ENCODE peak calls at places on chromosome X, in five cellular contexts. R, J, H, C and T are unnamed samples.

GRCh38 chrX:11097920-11098319 is 13.2 kb upstream of the HCCS start:
- DNase-seq in R (no peak), J (no peak), H (no peak), C (no peak), T (no peak)

GRCh38 chrX:19291086-19291485 is 52.6 kb upstream of the PDHA1 start:
- DNase-seq in R (no peak), J (no peak), H (no peak), C (peak), T (no peak)

GRCh38 chrX:17564689-17565409 is 172.4 kb upstream of the SCML1 start:
- DNase-seq in R (peak), J (no peak), H (no peak), C (no peak), T (no peak)

GRCh38 chrX:108511721-108512120 is 72.1 kb downstream of the COL4A5 start:
- DNase-seq in R (peak), J (no peak), H (no peak), C (peak), T (no peak)

GRCh38 chrX:17581650-17582049 is 155.6 kb upstream of the SCML1 start:
- DNase-seq in R (no peak), J (no peak), H (no peak), C (no peak), T (no peak)

GRCh38 chrX:27350476-27350875 is 112.7 kb downstream of the PPP4R3C start:
- DNase-seq in R (no peak), J (no peak), H (no peak), C (no peak), T (no peak)

GRCh38 chrX:41588271-41588670 is 100.5 kb upstream of the GPR34 start:
- DNase-seq in R (no peak), J (no peak), H (no peak), C (no peak), T (no peak)

GRCh38 chrX:110394653-110395052 is 36.0 kb downstream of the RTL9 start:
- DNase-seq in R (peak), J (no peak), H (no peak), C (peak), T (no peak)

GRCh38 chrX:76253432-76253831 is 80.6 kb downstream of the PBDC1 start:
- DNase-seq in R (peak), J (peak), H (peak), C (peak), T (no peak)

GRCh38 chrX:86935988-86936387 is 581.6 kb upstream of the KLHL4 start:
- DNase-seq in R (no peak), J (no peak), H (no peak), C (no peak), T (no peak)

GRCh38 chrX:16394290-16394689 is 227.0 kb downstream of the MAGEB17 start:
- DNase-seq in R (no peak), J (no peak), H (no peak), C (no peak), T (no peak)

GRCh38 chrX:104254442-104255115 is at the start of gene ESX1:
- DNase-seq in R (peak), J (no peak), H (no peak), C (no peak), T (no peak)

GRCh38 chrX:71870337-71871098 is 40.1 kb upstream of the NHSL2 start:
- DNase-seq in R (peak), J (no peak), H (no peak), C (peak), T (no peak)

GRCh38 chrX:131747173-131747572 is 203.3 kb downstream of the OR13H1 start:
- DNase-seq in R (peak), J (no peak), H (no peak), C (peak), T (no peak)

GRCh38 chrX:86171366-86171765 is 23.1 kb downstream of the DACH2 start:
- DNase-seq in R (peak), J (no peak), H (no peak), C (peak), T (no peak)

GRCh38 chrX:8907678-8908077 is 106.5 kb upstream of the FAM9A start:
- DNase-seq in R (no peak), J (no peak), H (no peak), C (no peak), T (no peak)

GRCh38 chrX:65407157-65407626 is 127.4 kb downstream of the LAS1L start:
- DNase-seq in R (no peak), J (no peak), H (no peak), C (no peak), T (no peak)

GRCh38 chrX:10769696-10770619 is 149.6 kb upstream of the MID1 start:
- DNase-seq in R (peak), J (peak), H (no peak), C (peak), T (no peak)

GRCh38 chrX:136210806-136211205 is 40.4 kb downstream of the MAP7D3 start:
- DNase-seq in R (peak), J (no peak), H (no peak), C (no peak), T (no peak)

GRCh38 chrX:136212557-136213111 is 38.6 kb downstream of the MAP7D3 start:
- DNase-seq in R (no peak), J (no peak), H (no peak), C (no peak), T (no peak)

GRCh38 chrX:136210243-136210642 is 41.0 kb downstream of the MAP7D3 start:
- DNase-seq in R (no peak), J (no peak), H (no peak), C (no peak), T (no peak)

GRCh38 chrX:136209751-136210150 is 41.4 kb downstream of the MAP7D3 start:
- DNase-seq in R (no peak), J (no peak), H (no peak), C (no peak), T (no peak)

DNA sequence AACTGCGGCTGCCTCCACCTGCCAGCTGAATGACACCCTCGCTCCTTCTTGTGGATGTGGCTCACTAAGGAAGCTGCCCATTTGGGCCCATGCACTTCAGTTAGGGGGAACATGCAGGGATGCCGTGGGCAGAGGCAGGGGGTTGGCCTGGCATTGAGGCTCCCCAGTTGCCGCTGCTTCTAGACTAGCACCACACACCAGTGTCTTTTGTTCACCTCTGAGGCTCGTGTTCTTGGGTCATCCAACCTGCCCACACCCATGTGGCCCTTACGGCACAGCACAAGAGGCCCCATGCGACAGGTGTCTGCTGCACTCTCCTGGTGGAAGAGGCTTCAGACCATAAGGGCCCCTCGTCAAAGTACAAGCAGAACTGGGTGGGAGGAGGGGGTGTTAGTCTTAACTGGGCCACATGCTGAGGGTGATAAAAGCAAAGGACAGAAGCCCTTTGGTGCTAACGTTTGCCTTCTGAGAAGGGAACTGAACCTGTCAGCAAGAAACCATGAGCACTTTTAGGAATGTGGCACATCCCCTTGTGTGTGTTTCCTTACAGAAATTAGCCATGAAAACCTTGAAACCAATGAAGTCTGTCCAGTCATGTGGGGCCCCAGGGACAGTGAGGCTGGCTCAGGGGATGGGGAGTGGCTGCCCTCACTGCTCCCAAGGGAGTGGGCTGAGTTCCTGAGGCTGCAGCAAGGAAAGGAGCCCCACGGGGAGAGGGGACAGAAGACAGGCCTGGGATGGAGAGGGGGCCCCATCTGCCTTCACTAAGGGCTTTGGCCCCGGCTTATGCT is 39.2 kb downstream of the MAP7D3 start:
- DNase-seq in R (no peak), J (no peak), H (no peak), C (no peak), T (no peak)
- TF ChIP-seq CTCF in R (no peak), J (no peak), H (no peak), C (no peak), T (no peak)

DNA sequence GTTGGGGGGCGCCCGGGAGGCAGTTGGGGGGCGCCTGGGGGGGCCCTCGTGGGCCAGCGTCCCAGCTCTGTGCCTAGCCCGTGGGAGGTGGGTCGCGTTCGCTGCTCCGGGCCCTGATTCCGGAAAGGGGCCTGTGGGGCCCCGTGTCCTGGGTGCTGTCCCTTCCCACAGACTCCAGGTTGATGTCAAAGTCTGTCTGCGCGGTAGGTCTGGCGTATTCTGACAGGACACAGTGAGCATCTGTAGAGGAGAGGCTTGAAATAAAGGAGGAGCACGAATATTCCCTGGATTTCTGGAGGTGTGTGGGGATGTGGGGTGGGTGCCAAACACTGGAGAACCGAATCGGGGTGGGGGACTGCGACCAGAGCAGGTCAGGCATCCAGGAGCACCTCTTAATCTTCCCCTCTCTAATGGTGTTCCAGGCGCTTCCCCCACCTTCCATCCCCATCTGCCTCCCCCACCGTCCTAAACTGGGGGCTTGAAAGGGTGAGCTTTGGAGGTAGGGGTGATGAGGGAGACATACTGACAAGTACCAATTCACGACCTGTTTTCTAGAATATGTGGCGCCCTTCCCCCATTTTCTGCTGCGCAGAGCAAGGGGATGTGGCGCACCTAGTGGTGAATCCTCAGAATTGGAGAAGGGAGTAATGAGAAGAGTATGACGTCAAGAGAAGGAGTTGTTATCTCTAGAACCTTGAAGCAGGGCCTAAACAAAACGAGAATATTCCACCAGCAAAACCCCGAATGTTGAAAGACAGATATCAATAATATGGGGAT is 873 bp downstream of the GPRASP1 start:
- DNase-seq in R (peak), J (no peak), H (peak), C (peak), T (no peak)
- TF ChIP-seq CTCF in R (peak), J (peak), H (peak), C (peak), T (no peak)

DNA sequence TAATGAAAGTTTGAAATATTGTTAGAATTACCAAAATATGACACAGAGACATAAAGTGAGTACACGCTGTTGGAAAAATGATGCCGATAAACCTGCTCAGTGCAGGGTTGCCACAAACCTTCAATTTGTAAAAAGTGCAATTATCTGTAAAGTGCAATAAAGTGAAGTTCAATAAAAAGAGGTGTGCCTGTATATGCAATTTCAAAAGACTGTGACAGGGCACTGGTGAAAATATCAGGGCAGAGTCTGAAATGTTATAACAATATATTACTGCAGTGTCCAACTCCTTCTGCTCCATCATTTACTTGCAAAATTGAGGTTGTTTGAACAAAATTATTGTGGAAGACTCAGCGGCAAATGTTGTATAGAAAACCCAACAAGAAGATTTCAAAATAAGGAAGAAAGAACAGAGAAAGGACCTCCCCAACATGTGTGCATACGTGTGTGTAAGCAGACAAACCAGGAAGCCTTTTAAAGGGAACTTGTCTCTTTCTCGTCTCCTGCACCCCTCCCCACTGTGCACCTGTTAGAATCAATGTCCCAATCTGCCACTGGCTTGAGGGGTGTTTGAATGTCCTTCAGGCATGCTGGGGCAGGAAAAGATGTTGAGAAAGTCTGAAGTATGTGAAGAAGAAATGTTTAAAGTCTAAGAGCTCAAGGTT is 96.2 kb downstream of the MAOB start:
- DNase-seq in R (no peak), J (no peak), H (no peak), C (no peak), T (no peak)
- TF ChIP-seq CTCF in R (no peak), J (no peak), H (no peak), C (no peak), T (no peak)

DNA sequence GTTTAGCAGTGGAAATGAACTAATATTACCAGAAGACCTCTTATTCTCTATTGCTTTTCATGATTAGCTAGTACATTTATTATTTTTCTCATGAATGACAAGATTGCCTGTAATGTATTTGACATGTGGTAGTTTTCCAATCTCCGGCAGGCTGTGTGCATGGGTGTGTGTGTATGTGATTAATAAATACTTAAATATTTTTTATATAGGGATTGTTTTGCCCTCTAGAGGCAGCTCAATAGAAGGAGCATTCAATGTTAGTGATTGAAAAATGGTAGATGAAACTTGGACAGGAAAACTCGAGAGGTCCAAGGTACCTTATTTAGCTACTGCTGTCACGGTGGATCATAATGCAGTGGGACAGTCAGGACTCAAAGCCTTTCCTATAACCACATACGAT is 457.6 kb downstream of the IL1RAPL1 start:
- DNase-seq in R (peak), J (no peak), H (no peak), C (peak), T (no peak)
- TF ChIP-seq CTCF in R (peak), J (peak), H (no peak), C (peak), T (no peak)

GRCh38 chrX:22666441-22666840 is 333.3 kb upstream of the DDX53 start:
- DNase-seq in R (peak), J (no peak), H (no peak), C (peak), T (no peak)
- TF ChIP-seq CTCF in R (peak), J (peak), H (no peak), C (peak), T (no peak)

DNA sequence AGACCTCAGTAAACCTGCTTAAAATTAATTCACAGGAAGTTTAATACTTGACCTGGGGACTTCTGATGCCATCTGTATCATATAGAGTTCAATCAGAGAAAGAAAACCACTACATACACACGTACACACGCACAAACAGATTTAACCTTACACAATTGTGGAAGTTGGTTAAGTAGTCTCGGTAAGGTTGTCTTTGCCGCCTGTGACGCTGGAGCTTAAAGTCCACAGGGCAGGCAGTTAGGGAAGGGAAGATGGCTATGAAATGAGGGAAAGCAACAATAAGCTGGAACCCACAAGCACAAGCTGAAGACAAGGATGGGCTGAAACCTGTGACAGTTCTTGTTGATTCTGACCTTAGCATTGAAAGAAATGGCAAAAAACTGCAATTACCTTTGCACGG is 41.7 kb upstream of the TSPAN7 start:
- DNase-seq in R (no peak), J (no peak), H (no peak), C (no peak), T (no peak)
- TF ChIP-seq CTCF in R (no peak), J (no peak), H (no peak), C (no peak), T (no peak)

GRCh38 chrX:38458071-38458470 is 103.3 kb upstream of the TSPAN7 start:
- DNase-seq in R (peak), J (no peak), H (no peak), C (no peak), T (no peak)
- TF ChIP-seq CTCF in R (no peak), J (no peak), H (no peak), C (no peak), T (no peak)

GRCh38 chrX:151153086-151153485 is 23.3 kb upstream of the GPR50 start:
- DNase-seq in R (peak), J (no peak), H (no peak), C (peak), T (no peak)
- TF ChIP-seq CTCF in R (peak), J (peak), H (no peak), C (peak), T (no peak)

GRCh38 chrX:101759000-101759399 is 99.3 kb upstream of the ARMCX2 start:
- DNase-seq in R (peak), J (peak), H (peak), C (peak), T (no peak)
- TF ChIP-seq CTCF in R (peak), J (peak), H (peak), C (peak), T (no peak)